ENCODE peak calls at places on chromosome 15, in four cellular contexts. One of them, this sample, is unnamed. For H3K27me3, the result is how much of the 10 kb centered on the place peaks cover.

GRCh38 chr15:98853161-98853560 is 154.4 kb downstream of the PGPEP1L start:
- DNase-seq in heart right ventricle: peak
- DNase-seq in CD8-positive, alpha-beta T cell: peak
- DNase-seq in endodermal cell: peak
- DNase-seq in this sample: peak

GRCh38 chr15:68419301-68420175 is 12.4 kb downstream of the ITGA11 start:
- DNase-seq in CD8-positive, alpha-beta T cell: no peak
- DNase-seq in endodermal cell: no peak
- DNase-seq in heart right ventricle: peak
- DNase-seq in this sample: no peak

GRCh38 chr15:59950603-59951388 is 53.3 kb upstream of the FOXB1 start:
- DNase-seq in CD8-positive, alpha-beta T cell: no peak
- DNase-seq in endodermal cell: no peak
- DNase-seq in heart right ventricle: no peak
- DNase-seq in this sample: no peak

GRCh38 chr15:83685864-83686263 is 31.9 kb downstream of the ADAMTSL3 start:
- DNase-seq in heart right ventricle: no peak
- DNase-seq in endodermal cell: no peak
- DNase-seq in CD8-positive, alpha-beta T cell: no peak
- DNase-seq in this sample: no peak

GRCh38 chr15:90529369-90530249 is at the start of gene CRTC3:
- DNase-seq in heart right ventricle: peak
- DNase-seq in endodermal cell: peak
- DNase-seq in CD8-positive, alpha-beta T cell: peak
- DNase-seq in this sample: peak

GRCh38 chr15:70508561-70509281 is 254.6 kb downstream of the UACA start:
- DNase-seq in CD8-positive, alpha-beta T cell: no peak
- DNase-seq in heart right ventricle: no peak
- DNase-seq in endodermal cell: no peak
- DNase-seq in this sample: no peak

GRCh38 chr15:65042776-65043322 is 2.3 kb upstream of the SLC51B start:
- DNase-seq in CD8-positive, alpha-beta T cell: no peak
- DNase-seq in endodermal cell: peak
- DNase-seq in heart right ventricle: no peak
- DNase-seq in this sample: no peak

GRCh38 chr15:83673385-83673784 is 19.5 kb downstream of the ADAMTSL3 start:
- DNase-seq in heart right ventricle: no peak
- DNase-seq in CD8-positive, alpha-beta T cell: no peak
- DNase-seq in endodermal cell: no peak
- DNase-seq in this sample: no peak

GRCh38 chr15:33780011-33780768 is 188.1 kb upstream of the CHRM5 start:
- DNase-seq in CD8-positive, alpha-beta T cell: no peak
- DNase-seq in endodermal cell: no peak
- DNase-seq in heart right ventricle: no peak
- DNase-seq in this sample: no peak

DNA sequence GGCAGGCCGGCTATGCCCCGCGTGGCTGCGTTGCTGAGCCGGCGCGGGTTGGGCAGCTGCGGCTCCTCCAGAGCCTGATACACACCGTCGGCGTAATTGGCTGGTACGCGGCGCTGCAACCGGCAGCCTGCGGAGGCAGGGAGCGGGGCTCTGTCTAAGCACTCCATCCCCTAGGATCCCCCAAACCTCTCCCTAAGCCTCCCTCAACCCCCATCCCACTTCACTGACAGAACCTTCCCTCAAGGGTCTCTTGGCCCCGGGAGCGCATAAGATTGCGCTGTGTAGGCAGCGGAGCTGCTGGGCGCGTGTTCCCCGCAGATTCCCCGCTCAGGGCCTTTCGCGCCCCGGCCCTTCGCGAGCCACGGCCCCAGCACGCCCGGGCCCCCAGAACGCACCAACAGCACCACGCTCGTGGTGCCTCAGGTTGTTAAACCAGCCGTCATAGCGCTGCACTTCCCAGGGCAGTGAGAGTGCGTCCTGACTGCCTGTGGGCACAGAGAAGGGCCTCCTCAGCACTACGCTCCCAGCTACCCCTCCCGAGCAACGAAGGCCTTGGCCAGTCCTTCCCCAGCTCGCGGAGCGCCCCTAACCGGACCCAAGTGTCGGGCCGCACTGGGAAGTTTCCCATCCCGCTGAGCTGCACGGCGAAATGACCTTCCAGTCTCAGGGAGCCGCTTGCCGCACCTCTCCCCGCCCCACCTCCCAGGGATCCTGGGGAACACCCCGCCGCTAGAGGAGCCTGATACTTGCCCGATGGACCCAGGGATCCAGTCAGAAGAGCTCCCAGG is 1.2 kb downstream of the DUOX2 start:
- DNase-seq in CD8-positive, alpha-beta T cell: no peak
- DNase-seq in heart right ventricle: no peak
- DNase-seq in endodermal cell: peak
- DNase-seq in this sample: no peak
- H3K27me3 ChIP-seq in CD8-positive, alpha-beta T cell: under half
- H3K27me3 ChIP-seq in heart right ventricle: under half
- H3K27me3 ChIP-seq in endodermal cell: half or more
- H3K27me3 ChIP-seq in this sample: half or more

DNA sequence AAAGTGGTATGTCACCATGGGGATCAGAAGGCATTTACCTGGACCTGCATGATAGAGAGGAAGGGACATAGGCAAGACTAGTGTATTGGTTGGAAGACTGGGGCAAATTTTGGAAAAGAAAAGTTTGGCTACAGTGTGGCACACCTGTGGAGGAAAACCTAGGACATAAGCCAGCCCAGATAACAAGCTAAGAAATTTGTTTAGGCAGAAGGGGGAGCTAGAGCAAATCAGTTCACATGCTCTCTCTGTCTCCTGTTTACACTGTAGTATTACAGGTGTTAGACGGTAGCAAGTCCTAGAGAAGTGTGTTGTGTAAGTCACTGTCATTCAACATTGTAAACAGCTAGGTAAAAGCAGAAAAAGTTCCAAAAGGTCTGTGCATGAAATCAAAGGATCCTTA is 11.9 kb upstream of the ALDH1A2 start:
- DNase-seq in endodermal cell: no peak
- DNase-seq in heart right ventricle: no peak
- DNase-seq in CD8-positive, alpha-beta T cell: no peak
- DNase-seq in this sample: no peak
- TF ChIP-seq CTCF in endodermal cell: peak
- TF ChIP-seq CTCF in heart right ventricle: no peak
- TF ChIP-seq CTCF in CD8-positive, alpha-beta T cell: no peak
- TF ChIP-seq CTCF in this sample: no peak

GRCh38 chr15:66099950-66100671 is 153.4 kb downstream of the MEGF11 start:
- DNase-seq in heart right ventricle: no peak
- DNase-seq in endodermal cell: peak
- DNase-seq in CD8-positive, alpha-beta T cell: no peak
- DNase-seq in this sample: no peak
- H3K27me3 ChIP-seq in heart right ventricle: under half
- H3K27me3 ChIP-seq in endodermal cell: under half
- H3K27me3 ChIP-seq in CD8-positive, alpha-beta T cell: under half
- H3K27me3 ChIP-seq in this sample: under half

DNA sequence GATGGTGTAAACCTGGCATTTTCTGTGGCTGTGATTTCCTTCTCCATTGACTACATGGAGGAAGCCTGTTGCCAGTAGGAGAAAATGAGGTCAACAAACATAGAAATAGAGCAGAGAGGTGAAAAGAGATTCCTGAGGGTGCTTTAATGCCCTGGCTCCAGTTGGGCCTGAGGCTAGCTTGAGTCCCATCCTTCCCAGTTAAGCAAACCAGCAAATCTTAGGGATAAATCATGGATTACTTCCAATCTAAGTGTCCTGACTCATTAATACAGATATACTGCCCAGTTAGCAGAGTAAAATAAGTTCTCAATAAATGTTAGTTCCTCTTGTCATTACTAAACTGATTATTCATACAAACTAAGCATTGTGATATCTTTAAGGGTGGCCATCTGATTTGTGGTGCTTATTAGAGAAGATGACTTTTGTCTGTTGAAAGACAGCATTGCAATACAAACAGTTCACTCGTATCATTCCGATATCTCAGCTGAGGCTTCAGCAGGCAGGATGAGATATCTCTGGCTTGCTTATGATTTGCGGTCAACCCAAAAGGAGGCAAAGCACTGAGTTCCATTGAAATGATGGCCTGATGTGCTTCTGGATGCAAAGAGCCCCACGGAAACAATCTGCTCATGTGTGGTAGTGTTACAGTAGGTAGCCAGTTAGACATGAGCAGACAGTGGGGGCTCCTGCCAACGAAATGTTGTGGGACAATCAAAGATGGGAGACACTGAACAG is 6.6 kb upstream of the STARD5 start:
- DNase-seq in heart right ventricle: no peak
- DNase-seq in CD8-positive, alpha-beta T cell: no peak
- DNase-seq in endodermal cell: no peak
- DNase-seq in this sample: no peak
- TF ChIP-seq CTCF in heart right ventricle: no peak
- TF ChIP-seq CTCF in CD8-positive, alpha-beta T cell: no peak
- TF ChIP-seq CTCF in endodermal cell: no peak
- TF ChIP-seq CTCF in this sample: no peak

GRCh38 chr15:40286061-40286532 is 3.2 kb upstream of the ANKRD63 start:
- DNase-seq in heart right ventricle: no peak
- DNase-seq in CD8-positive, alpha-beta T cell: no peak
- DNase-seq in endodermal cell: no peak
- DNase-seq in this sample: no peak

GRCh38 chr15:40282870-40283614 is at the start of gene ANKRD63:
- DNase-seq in CD8-positive, alpha-beta T cell: peak
- DNase-seq in endodermal cell: no peak
- DNase-seq in heart right ventricle: no peak
- DNase-seq in this sample: peak

GRCh38 chr15:40283615-40284306 is 897 bp upstream of the ANKRD63 start:
- DNase-seq in heart right ventricle: no peak
- DNase-seq in CD8-positive, alpha-beta T cell: no peak
- DNase-seq in endodermal cell: no peak
- DNase-seq in this sample: no peak

GRCh38 chr15:40286794-40287193 is 3.9 kb upstream of the ANKRD63 start:
- DNase-seq in heart right ventricle: no peak
- DNase-seq in endodermal cell: no peak
- DNase-seq in CD8-positive, alpha-beta T cell: no peak
- DNase-seq in this sample: no peak

GRCh38 chr15:40285151-40285898 is 2.5 kb upstream of the ANKRD63 start:
- DNase-seq in heart right ventricle: no peak
- DNase-seq in CD8-positive, alpha-beta T cell: no peak
- DNase-seq in endodermal cell: no peak
- DNase-seq in this sample: no peak
- H3K27me3 ChIP-seq in heart right ventricle: under half
- H3K27me3 ChIP-seq in CD8-positive, alpha-beta T cell: under half
- H3K27me3 ChIP-seq in endodermal cell: half or more
- H3K27me3 ChIP-seq in this sample: under half

DNA sequence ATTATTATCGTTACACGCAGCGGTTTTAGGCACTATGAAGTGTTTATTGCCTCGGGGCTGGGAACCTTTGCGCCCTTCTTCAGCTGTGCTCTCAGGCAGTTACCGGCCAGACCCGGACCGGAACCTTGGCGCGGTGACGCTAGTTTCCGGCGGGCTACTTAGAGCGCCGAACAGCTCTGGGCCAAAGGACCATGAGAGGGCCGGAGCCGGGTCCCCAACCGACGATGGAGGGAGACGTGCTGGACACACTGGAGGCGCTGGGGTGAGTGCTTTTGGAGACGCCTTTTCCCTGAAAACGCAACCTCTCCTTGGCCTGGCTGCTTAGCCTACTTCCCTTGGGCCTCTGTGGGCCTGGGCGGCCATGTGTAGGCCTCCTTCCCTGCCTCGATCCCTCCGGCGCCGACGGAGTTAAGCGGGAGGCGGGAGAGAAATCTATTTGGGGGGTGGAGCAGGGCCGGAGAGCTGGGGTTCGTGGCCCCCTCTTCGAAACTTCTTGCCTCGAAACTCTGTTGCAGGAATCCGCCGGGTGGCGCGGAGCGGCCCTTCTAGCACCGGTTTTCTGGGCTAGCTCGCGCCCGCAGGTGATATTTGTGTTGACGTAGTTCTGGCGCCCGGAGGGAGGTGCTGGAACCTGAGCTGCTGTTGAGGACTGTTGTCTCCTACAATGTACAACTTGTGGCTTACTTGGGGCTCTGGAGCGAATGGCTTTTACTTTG is at the start of gene FAM98B:
- DNase-seq in CD8-positive, alpha-beta T cell: peak
- DNase-seq in endodermal cell: peak
- DNase-seq in heart right ventricle: peak
- DNase-seq in this sample: peak
- TF ChIP-seq CTCF in CD8-positive, alpha-beta T cell: no peak
- TF ChIP-seq CTCF in endodermal cell: no peak
- TF ChIP-seq CTCF in heart right ventricle: no peak
- TF ChIP-seq CTCF in this sample: no peak